ENCODE peak calls at places on chromosome 1, in ten cellular contexts. Q is RPMI7951, H is NCI-H1417, L is fibroblast of mammary gland, W is HAP-1, Y is breast epithelium, D is cerebellum, V is spleen, X is NCI-H345, E is DMS53. A is an unnamed sample.

GRCh38 chr1:158506369-158506987 is 34.5 kb downstream of the OR10R2 start:
- DNase-seq in L (peak; percentile 10), X (no peak), Q (peak; percentile 13), W (peak; percentile 60), Y (no peak), E (peak; percentile 74), H (no peak), D (no peak), V (no peak), A (no peak)

GRCh38 chr1:161092621-161093028 is 3.3 kb upstream of the NECTIN4 start:
- DNase-seq in Q (peak; percentile 40), D (no peak), X (no peak), Y (peak; percentile 60), E (peak; percentile 56), L (peak; percentile 47), V (no peak), W (no peak), H (no peak), A (no peak)

GRCh38 chr1:247373721-247374141 is 42.1 kb upstream of the ZNF496 start:
- DNase-seq in H (peak; percentile 9), Q (peak; percentile 64), D (peak; percentile 22), V (peak; percentile 82), E (peak; percentile 73), Y (no peak), W (peak; percentile 84), X (peak; percentile 16), L (peak; percentile 50), A (peak; percentile 71)

GRCh38 chr1:50419192-50419906 is 3.9 kb downstream of the DMRTA2 start:
- DNase-seq in X (no peak), W (no peak), V (no peak), D (no peak), Q (peak; percentile 16), H (no peak), L (no peak), Y (no peak), E (peak; percentile 89), A (no peak)

GRCh38 chr1:93690921-93691789 is 9.5 kb upstream of the BCAR3 start:
- DNase-seq in W (peak; percentile 22), Q (no peak), X (peak; percentile 29), V (no peak), D (peak; percentile 41), E (peak; percentile 28), Y (no peak), L (no peak), H (peak; percentile 55), A (no peak)

GRCh38 chr1:24122776-24123175 is 10.8 kb upstream of the MYOM3 start:
- DNase-seq in Y (no peak), V (peak; percentile 23), E (no peak), X (no peak), Q (no peak), L (no peak), H (no peak), D (no peak), W (no peak), A (no peak)

GRCh38 chr1:42552636-42553035 is 89.5 kb downstream of the CCDC30 start:
- DNase-seq in E (no peak), D (no peak), W (no peak), H (no peak), V (no peak), Q (no peak), X (no peak), Y (no peak), L (no peak), A (no peak)

GRCh38 chr1:88973520-88974137 is 18.8 kb downstream of the KYAT3 start:
- DNase-seq in E (peak; percentile 73), V (no peak), X (peak; percentile 30), W (no peak), D (no peak), L (peak; percentile 66), Y (no peak), H (peak; percentile 37), Q (peak; percentile 50), A (no peak)

GRCh38 chr1:36366091-36366661 is 19.5 kb downstream of the STK40 start:
- DNase-seq in E (no peak), W (no peak), Y (no peak), Q (no peak), H (no peak), V (peak; percentile 91), D (peak; percentile 78), X (no peak), L (peak; percentile 64), A (peak; percentile 88)

GRCh38 chr1:223771469-223771813 is 59.1 kb downstream of the CAPN2 start:
- DNase-seq in Y (no peak), Q (no peak), W (no peak), H (no peak), L (no peak), E (no peak), V (no peak), D (no peak), X (no peak), A (no peak)

GRCh38 chr1:111739984-111740765 is 980 bp upstream of the INKA2 start:
- DNase-seq in X (peak; percentile 51), Q (peak; percentile 64), Y (no peak), V (peak; percentile 86), W (peak; percentile 89), L (peak; percentile 57), E (peak; percentile 95), D (peak; percentile 83), H (peak; percentile 84), A (peak; percentile 86)

GRCh38 chr1:235502601-235503332 is 1.5 kb downstream of the B3GALNT2 start:
- DNase-seq in D (no peak), Q (no peak), L (peak; percentile 47), Y (no peak), W (no peak), H (peak; percentile 55), E (peak; percentile 44), V (no peak), X (no peak), A (no peak)

GRCh38 chr1:87329051-87329755 is 523 bp downstream of the LMO4 start:
- DNase-seq in L (peak; percentile 51), V (peak; percentile 91), X (peak; percentile 60), Y (no peak), D (peak; percentile 36), Q (peak; percentile 51), E (peak; percentile 85), H (peak; percentile 83), W (peak; percentile 66), A (peak; percentile 81)

GRCh38 chr1:189180057-189180456 is 1297.6 kb downstream of the BRINP3 start:
- DNase-seq in E (no peak), L (no peak), Y (no peak), Q (no peak), X (no peak), W (no peak), V (no peak), H (no peak), D (no peak), A (no peak)

GRCh38 chr1:40184193-40184592 is 23.0 kb downstream of the RLF start:
- DNase-seq in W (no peak), V (no peak), X (no peak), E (no peak), D (no peak), L (no peak), Q (no peak), H (no peak), Y (no peak), A (no peak)

GRCh38 chr1:156385534-156386031 is 16.6 kb downstream of the RHBG start:
- DNase-seq in Y (no peak), L (peak; percentile 64), E (peak; percentile 92), D (peak; percentile 84), X (peak; percentile 96), Q (peak; percentile 47), W (peak; percentile 81), H (peak; percentile 89), V (peak; percentile 84), A (no peak)

GRCh38 chr1:46202975-46203737 is at the start of gene LURAP1:
- DNase-seq in L (peak; percentile 86), W (peak; percentile 80), D (peak; percentile 78), V (peak; percentile 81), H (peak; percentile 25), Q (peak; percentile 76), E (peak; percentile 70), X (peak; percentile 52), Y (no peak), A (peak; percentile 84)

GRCh38 chr1:41633764-41634163 is 149.3 kb upstream of the EDN2 start:
- DNase-seq in W (no peak), V (no peak), Y (no peak), L (peak; percentile 30), D (no peak), Q (peak; percentile 34), E (no peak), X (no peak), H (no peak), A (no peak)

GRCh38 chr1:26697441-26697977 is 1.7 kb downstream of the ARID1A start:
- DNase-seq in Y (no peak), W (peak; percentile 22), L (no peak), V (no peak), Q (no peak), E (peak; percentile 52), D (no peak), H (peak; percentile 45), X (no peak), A (peak; percentile 75)

GRCh38 chr1:157274698-157275534 is 136.7 kb upstream of the ETV3 start:
- DNase-seq in D (no peak), Q (peak; percentile 38), X (no peak), H (no peak), Y (no peak), E (peak; percentile 76), V (no peak), L (peak; percentile 62), W (no peak), A (no peak)

GRCh38 chr1:151606867-151607266 is 5.0 kb upstream of the SNX27 start:
- DNase-seq in Y (no peak), E (no peak), H (no peak), W (no peak), X (no peak), V (no peak), D (no peak), L (no peak), Q (no peak), A (no peak)

GRCh38 chr1:17890815-17891191 is 135.7 kb downstream of the ACTL8 start:
- DNase-seq in D (no peak), X (no peak), V (peak; percentile 27), Y (no peak), W (no peak), H (no peak), Q (no peak), E (no peak), L (no peak), A (no peak)

GRCh38 chr1:233904979-233905415 is 521 bp downstream of the SLC35F3 start:
- DNase-seq in Y (no peak), X (peak; percentile 34), W (peak; percentile 25), E (peak; percentile 74), L (no peak), H (no peak), Q (peak; percentile 55), V (no peak), D (peak; percentile 22), A (no peak)

GRCh38 chr1:75035536-75035935 is 98.7 kb upstream of the LHX8 start:
- DNase-seq in X (no peak), W (no peak), V (no peak), H (no peak), E (no peak), Q (peak; percentile 75), L (no peak), D (no peak), Y (no peak), A (no peak)

GRCh38 chr1:203858055-203858454 is 3.3 kb upstream of the SNRPE start:
- DNase-seq in D (no peak), Q (peak; percentile 45), X (no peak), V (no peak), H (no peak), L (peak; percentile 64), Y (no peak), E (no peak), W (no peak), A (no peak)

GRCh38 chr1:228275435-228276342 is 67.8 kb downstream of the OBSCN start:
- DNase-seq in W (peak; percentile 97), E (no peak), Q (peak; percentile 67), D (peak; percentile 95), V (peak; percentile 97), Y (peak; percentile 88), X (peak; percentile 27), H (peak; percentile 85), L (peak; percentile 71), A (peak; percentile 92)

GRCh38 chr1:93810316-93810715 is 68.7 kb downstream of the DNTTIP2 start:
- DNase-seq in L (peak; percentile 84), Y (no peak), E (no peak), V (no peak), H (no peak), X (no peak), W (no peak), D (no peak), Q (peak; percentile 84), A (no peak)

GRCh38 chr1:201982082-201982922 is at the start of gene RNPEP:
- DNase-seq in V (peak; percentile 94), Q (peak; percentile 64), E (peak; percentile 86), D (peak; percentile 89), W (peak; percentile 84), Y (peak; percentile 64), X (peak; percentile 53), L (peak; percentile 48), H (peak; percentile 86), A (peak; percentile 91)